ENCODE peak calls at places on chromosomes 11 and 22, in four cellular contexts. One of them, this sample, is unnamed.

GRCh38 chr11:21817677-21818076 is 375.2 kb upstream of the ANO5 start:
- DNase-seq in H1: no peak
- DNase-seq in K562: no peak
- DNase-seq in HepG2: no peak
- DNase-seq in this sample: no peak

GRCh38 chr11:10208045-10208674 is 85.9 kb downstream of the SBF2 start:
- DNase-seq in H1: no peak
- DNase-seq in K562: peak
- DNase-seq in HepG2: peak
- DNase-seq in this sample: peak

GRCh38 chr11:112157274-112157766 is 6.6 kb downstream of the IL18 start:
- DNase-seq in H1: no peak
- DNase-seq in K562: no peak
- DNase-seq in HepG2: peak
- DNase-seq in this sample: peak

GRCh38 chr22:25942989-25943411 is 201.0 kb downstream of the MYO18B start:
- DNase-seq in H1: no peak
- DNase-seq in K562: no peak
- DNase-seq in HepG2: no peak
- DNase-seq in this sample: no peak

GRCh38 chr11:117145393-117145761 is 1.3 kb downstream of the PAFAH1B2 start:
- DNase-seq in H1: no peak
- DNase-seq in K562: peak
- DNase-seq in HepG2: peak
- DNase-seq in this sample: peak

GRCh38 chr11:44621140-44621681 is 55.7 kb downstream of the CD82 start:
- DNase-seq in H1: peak
- DNase-seq in K562: peak
- DNase-seq in HepG2: peak
- DNase-seq in this sample: peak

GRCh38 chr11:113778111-113778910 is 1.3 kb upstream of the CLDN25 start:
- DNase-seq in H1: no peak
- DNase-seq in K562: no peak
- DNase-seq in HepG2: peak
- DNase-seq in this sample: no peak

GRCh38 chr11:67332081-67332691 is 21.2 kb downstream of the POLD4 start:
- DNase-seq in H1: no peak
- DNase-seq in K562: no peak
- DNase-seq in HepG2: no peak
- DNase-seq in this sample: no peak

GRCh38 chr11:131686836-131687235 is 316.4 kb downstream of the NTM start:
- DNase-seq in H1: peak
- DNase-seq in K562: no peak
- DNase-seq in HepG2: no peak
- DNase-seq in this sample: no peak

GRCh38 chr22:19291580-19292261 is at the start of gene CLTCL1:
- DNase-seq in H1: peak
- DNase-seq in K562: peak
- DNase-seq in HepG2: peak
- DNase-seq in this sample: peak

GRCh38 chr22:41526802-41527799 is 17.2 kb downstream of the POLR3H start:
- DNase-seq in H1: peak
- DNase-seq in K562: peak
- DNase-seq in HepG2: no peak
- DNase-seq in this sample: peak

GRCh38 chr11:34174411-34175041 is 69.1 kb downstream of the NAT10 start:
- DNase-seq in H1: peak
- DNase-seq in K562: peak
- DNase-seq in HepG2: peak
- DNase-seq in this sample: peak

GRCh38 chr22:48780597-48781277 is 1046.9 kb downstream of the BRD1 start:
- DNase-seq in H1: no peak
- DNase-seq in K562: no peak
- DNase-seq in HepG2: no peak
- DNase-seq in this sample: no peak

GRCh38 chr11:61267437-61267841 is 26.5 kb downstream of the PGA5 start:
- DNase-seq in H1: no peak
- DNase-seq in K562: peak
- DNase-seq in HepG2: peak
- DNase-seq in this sample: no peak

GRCh38 chr11:14393129-14393528 is 34.1 kb upstream of the RRAS2 start:
- DNase-seq in H1: no peak
- DNase-seq in K562: no peak
- DNase-seq in HepG2: no peak
- DNase-seq in this sample: no peak

GRCh38 chr11:119823077-119823476 is 94.1 kb upstream of the NECTIN1 start:
- DNase-seq in H1: no peak
- DNase-seq in K562: no peak
- DNase-seq in HepG2: no peak
- DNase-seq in this sample: no peak

GRCh38 chr11:119284344-119285157 is 32.4 kb downstream of the MCAM start:
- DNase-seq in H1: no peak
- DNase-seq in K562: peak
- DNase-seq in HepG2: peak
- DNase-seq in this sample: peak

GRCh38 chr11:34269031-34269430 is 88.8 kb downstream of the ABTB2 start:
- DNase-seq in H1: no peak
- DNase-seq in K562: no peak
- DNase-seq in HepG2: no peak
- DNase-seq in this sample: no peak

GRCh38 chr11:20397281-20397680 is 9.8 kb downstream of the PRMT3 start:
- DNase-seq in H1: no peak
- DNase-seq in K562: peak
- DNase-seq in HepG2: peak
- DNase-seq in this sample: peak

GRCh38 chr11:72807021-72807693 is 7.1 kb upstream of the ATG16L2 start:
- DNase-seq in H1: no peak
- DNase-seq in K562: no peak
- DNase-seq in HepG2: peak
- DNase-seq in this sample: no peak

GRCh38 chr11:87137711-87138110 is 100.0 kb downstream of the TMEM135 start:
- DNase-seq in H1: no peak
- DNase-seq in K562: no peak
- DNase-seq in HepG2: no peak
- DNase-seq in this sample: no peak

GRCh38 chr11:10654211-10655150 is 39.1 kb downstream of the IRAG1 start:
- DNase-seq in H1: no peak
- DNase-seq in K562: peak
- DNase-seq in HepG2: peak
- DNase-seq in this sample: peak

GRCh38 chr11:66715346-66716085 is 13.5 kb downstream of the SPTBN2 start:
- DNase-seq in H1: no peak
- DNase-seq in K562: no peak
- DNase-seq in HepG2: no peak
- DNase-seq in this sample: no peak

GRCh38 chr11:115652501-115652900 is 148.3 kb upstream of the CADM1 start:
- DNase-seq in H1: no peak
- DNase-seq in K562: no peak
- DNase-seq in HepG2: no peak
- DNase-seq in this sample: no peak

DNA sequence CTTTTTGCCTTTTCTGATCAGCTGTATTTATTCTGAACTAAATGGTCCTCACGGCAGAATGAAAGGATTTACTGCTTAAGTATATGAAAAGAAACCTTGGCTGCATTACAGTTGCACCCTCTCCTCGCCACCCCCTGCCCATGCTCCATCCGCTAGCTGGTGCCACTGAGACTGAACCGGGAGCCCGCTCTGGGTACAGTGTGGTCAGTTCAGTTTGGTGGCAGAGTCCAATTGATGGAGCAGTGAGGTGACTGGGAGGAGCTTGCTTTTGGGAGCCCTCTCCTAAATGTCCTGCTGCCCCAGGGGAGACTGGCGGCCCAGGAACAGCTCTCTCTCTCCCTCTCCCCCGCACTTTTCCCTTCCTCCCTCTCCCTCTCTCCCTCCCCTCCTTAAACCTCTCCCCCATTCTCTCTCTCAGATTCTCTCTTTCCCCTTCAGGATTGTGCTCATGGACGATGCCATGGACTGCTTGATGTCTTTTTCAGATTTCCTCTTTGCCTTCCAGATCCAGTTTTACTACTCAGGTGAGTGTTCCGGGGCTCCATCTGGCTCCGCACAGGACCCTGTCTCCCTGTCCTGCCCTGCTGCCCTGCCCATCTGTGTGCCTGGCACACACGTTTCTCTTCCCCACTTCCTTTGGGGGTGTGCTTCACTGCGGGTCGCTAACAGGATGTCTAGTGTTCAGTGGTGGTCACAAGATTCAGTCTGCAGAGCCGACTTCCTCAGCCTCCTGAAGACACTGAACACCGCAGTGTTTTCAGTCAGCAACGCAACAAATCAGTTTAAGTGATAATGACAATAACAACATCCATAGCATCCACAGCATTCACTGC is 21.7 kb downstream of the ARFGAP2 start:
- DNase-seq in H1: no peak
- DNase-seq in K562: no peak
- DNase-seq in HepG2: no peak
- DNase-seq in this sample: no peak
- H3K27ac ChIP-seq in H1: no peak
- H3K27ac ChIP-seq in K562: no peak
- H3K27ac ChIP-seq in HepG2: no peak
- H3K27ac ChIP-seq in this sample: no peak

GRCh38 chr11:83000381-83000780 is 71.3 kb downstream of the RAB30 start:
- DNase-seq in H1: no peak
- DNase-seq in K562: no peak
- DNase-seq in HepG2: no peak
- DNase-seq in this sample: no peak
- TF ChIP-seq MAFK in H1: no peak
- TF ChIP-seq MAFK in K562: no peak
- TF ChIP-seq MAFK in HepG2: no peak
- TF ChIP-seq MAFK in this sample: no peak

DNA sequence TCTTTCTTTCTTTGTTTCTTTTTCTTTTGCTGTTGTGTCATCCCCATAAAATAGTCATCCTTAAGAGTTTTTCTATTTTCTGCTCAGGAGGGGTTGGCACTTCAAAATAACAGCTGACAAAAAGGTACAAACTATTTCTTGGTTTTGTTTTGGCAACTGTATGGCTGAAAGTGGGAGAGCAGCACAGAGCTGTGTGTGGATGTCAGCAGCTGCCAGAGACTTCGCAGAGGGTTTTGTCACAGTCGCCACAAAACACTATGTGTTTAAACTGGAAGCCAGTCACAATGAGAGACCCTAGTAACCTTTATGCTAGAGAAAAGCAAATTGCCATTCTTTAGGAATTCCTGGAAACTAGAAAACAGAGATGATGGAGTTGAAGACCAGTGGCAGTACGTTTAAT is 189.6 kb upstream of the CCDC90B start:
- DNase-seq in H1: no peak
- DNase-seq in K562: no peak
- DNase-seq in HepG2: no peak
- DNase-seq in this sample: no peak
- TF ChIP-seq RNF2 in H1: no peak
- TF ChIP-seq RNF2 in K562: no peak
- TF ChIP-seq RNF2 in HepG2: no peak
- TF ChIP-seq RNF2 in this sample: no peak

GRCh38 chr11:47533690-47534135 is 19.2 kb downstream of the CELF1 start:
- DNase-seq in H1: no peak
- DNase-seq in K562: no peak
- DNase-seq in HepG2: no peak
- DNase-seq in this sample: no peak
- H3K27ac ChIP-seq in H1: no peak
- H3K27ac ChIP-seq in K562: no peak
- H3K27ac ChIP-seq in HepG2: no peak
- H3K27ac ChIP-seq in this sample: no peak

DNA sequence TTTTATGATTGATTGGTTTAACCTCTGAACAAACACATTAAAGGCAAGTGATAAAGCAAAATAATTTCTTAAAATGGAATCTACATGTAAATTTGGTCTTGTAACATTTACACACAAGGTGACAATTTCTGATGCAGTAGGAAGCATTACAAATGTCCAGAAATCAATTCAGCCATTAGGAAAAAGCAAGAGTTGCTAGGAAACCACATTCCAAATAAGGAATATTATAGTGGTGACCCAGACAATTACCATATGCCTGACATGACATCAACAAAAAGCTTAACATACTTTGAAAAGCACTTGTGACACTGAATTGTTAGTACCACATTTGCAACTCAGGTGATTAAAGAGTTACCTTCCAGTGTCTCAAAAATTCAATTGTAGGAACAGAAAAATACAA is 252.4 kb downstream of the GUCY1A2 start:
- DNase-seq in H1: no peak
- DNase-seq in K562: no peak
- DNase-seq in HepG2: no peak
- DNase-seq in this sample: no peak
- TF ChIP-seq MAFK in H1: no peak
- TF ChIP-seq MAFK in K562: no peak
- TF ChIP-seq MAFK in HepG2: no peak
- TF ChIP-seq MAFK in this sample: no peak

DNA sequence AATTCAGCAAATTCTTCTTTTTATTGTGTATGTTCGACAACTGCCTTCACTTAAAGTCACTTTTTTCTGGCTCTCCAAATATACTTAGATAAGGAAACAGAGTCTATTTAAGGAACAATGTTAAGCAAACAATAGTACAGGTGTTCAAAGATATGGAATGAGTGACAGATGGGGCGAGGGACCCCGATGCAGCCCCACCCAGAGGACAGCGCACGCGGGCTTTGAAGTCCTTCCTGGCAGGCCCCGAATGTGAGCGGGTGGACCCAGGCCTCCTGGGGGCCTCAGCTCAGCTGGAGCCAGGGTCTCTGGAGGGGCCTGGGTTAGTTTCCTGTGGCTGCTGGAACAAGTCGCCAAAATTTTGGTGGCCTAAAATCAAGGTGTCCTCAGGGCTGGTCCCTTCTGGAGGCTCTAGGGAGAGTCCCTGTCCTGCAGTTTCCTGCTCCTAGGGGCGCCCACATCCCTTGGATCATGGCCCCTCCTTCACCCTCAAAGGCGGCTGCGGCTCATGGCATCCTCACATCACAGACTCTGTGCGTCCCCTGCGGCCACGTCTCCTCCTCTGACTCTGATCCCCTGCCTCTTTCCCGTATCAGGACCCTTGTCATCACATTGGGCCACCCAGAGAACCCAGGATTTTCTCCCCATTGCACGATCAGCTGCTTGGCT is 40.6 kb upstream of the KCNQ1OT1 start:
- DNase-seq in H1: no peak
- DNase-seq in K562: peak
- DNase-seq in HepG2: no peak
- DNase-seq in this sample: no peak
- TF ChIP-seq RNF2 in H1: no peak
- TF ChIP-seq RNF2 in K562: no peak
- TF ChIP-seq RNF2 in HepG2: no peak
- TF ChIP-seq RNF2 in this sample: no peak